ENCODE peak calls at places on chromosomes 12 and 14, in seven cellular contexts. One of them, this sample, is unnamed.

GRCh38 chr14:105859717-105860614 is 333.6 kb downstream of the TMEM121 start:
- DNase-seq in hepatocyte: no peak
- DNase-seq in psoas muscle: no peak
- DNase-seq in upper lobe of right lung: peak
- DNase-seq in lower lobe of right lung: peak
- DNase-seq in GM12878: no peak
- DNase-seq in A673: no peak
- DNase-seq in this sample: no peak

GRCh38 chr14:21723431-21724045 is 49.9 kb upstream of the OR4E1 start:
- DNase-seq in hepatocyte: peak
- DNase-seq in psoas muscle: no peak
- DNase-seq in upper lobe of right lung: no peak
- DNase-seq in lower lobe of right lung: no peak
- DNase-seq in GM12878: no peak
- DNase-seq in A673: peak
- DNase-seq in this sample: no peak

GRCh38 chr12:69396041-69396440 is 36.5 kb downstream of the YEATS4 start:
- DNase-seq in hepatocyte: no peak
- DNase-seq in psoas muscle: no peak
- DNase-seq in upper lobe of right lung: no peak
- DNase-seq in lower lobe of right lung: no peak
- DNase-seq in GM12878: no peak
- DNase-seq in A673: no peak
- DNase-seq in this sample: no peak

GRCh38 chr14:68627868-68628604 is 164.8 kb downstream of the ZFP36L1 start:
- DNase-seq in hepatocyte: peak
- DNase-seq in psoas muscle: no peak
- DNase-seq in upper lobe of right lung: peak
- DNase-seq in lower lobe of right lung: peak
- DNase-seq in GM12878: no peak
- DNase-seq in A673: no peak
- DNase-seq in this sample: no peak

GRCh38 chr12:51678086-51678724 is 87.2 kb downstream of the SCN8A start:
- DNase-seq in hepatocyte: peak
- DNase-seq in psoas muscle: no peak
- DNase-seq in upper lobe of right lung: no peak
- DNase-seq in lower lobe of right lung: no peak
- DNase-seq in GM12878: no peak
- DNase-seq in A673: peak
- DNase-seq in this sample: peak

GRCh38 chr12:92059976-92060375 is 85.7 kb downstream of the BTG1 start:
- DNase-seq in hepatocyte: no peak
- DNase-seq in psoas muscle: no peak
- DNase-seq in upper lobe of right lung: no peak
- DNase-seq in lower lobe of right lung: no peak
- DNase-seq in GM12878: no peak
- DNase-seq in A673: no peak
- DNase-seq in this sample: peak

GRCh38 chr12:57894577-57895292 is 46.6 kb upstream of the ATP23 start:
- DNase-seq in hepatocyte: no peak
- DNase-seq in psoas muscle: no peak
- DNase-seq in upper lobe of right lung: no peak
- DNase-seq in lower lobe of right lung: no peak
- DNase-seq in GM12878: no peak
- DNase-seq in A673: no peak
- DNase-seq in this sample: no peak

GRCh38 chr14:39034481-39035296 is 68.3 kb downstream of the SEC23A start:
- DNase-seq in hepatocyte: peak
- DNase-seq in psoas muscle: no peak
- DNase-seq in upper lobe of right lung: no peak
- DNase-seq in lower lobe of right lung: no peak
- DNase-seq in GM12878: no peak
- DNase-seq in A673: peak
- DNase-seq in this sample: no peak

GRCh38 chr14:104989951-104990303 is 4.3 kb downstream of the CLBA1 start:
- DNase-seq in hepatocyte: no peak
- DNase-seq in psoas muscle: no peak
- DNase-seq in upper lobe of right lung: no peak
- DNase-seq in lower lobe of right lung: no peak
- DNase-seq in GM12878: no peak
- DNase-seq in A673: no peak
- DNase-seq in this sample: no peak

GRCh38 chr12:6752931-6753771 is at the start of gene MLF2:
- DNase-seq in hepatocyte: peak
- DNase-seq in psoas muscle: peak
- DNase-seq in upper lobe of right lung: peak
- DNase-seq in lower lobe of right lung: peak
- DNase-seq in GM12878: peak
- DNase-seq in A673: peak
- DNase-seq in this sample: peak

GRCh38 chr12:38157274-38157932 is 159.2 kb upstream of the ALG10B start:
- DNase-seq in hepatocyte: no peak
- DNase-seq in psoas muscle: no peak
- DNase-seq in upper lobe of right lung: peak
- DNase-seq in lower lobe of right lung: no peak
- DNase-seq in GM12878: no peak
- DNase-seq in A673: no peak
- DNase-seq in this sample: no peak

GRCh38 chr14:91273273-91273884 is 28.9 kb upstream of the GPR68 start:
- DNase-seq in hepatocyte: no peak
- DNase-seq in psoas muscle: no peak
- DNase-seq in upper lobe of right lung: no peak
- DNase-seq in lower lobe of right lung: peak
- DNase-seq in GM12878: no peak
- DNase-seq in A673: no peak
- DNase-seq in this sample: no peak

GRCh38 chr12:14327717-14328116 is 37.8 kb upstream of the ATF7IP start:
- DNase-seq in hepatocyte: no peak
- DNase-seq in psoas muscle: no peak
- DNase-seq in upper lobe of right lung: no peak
- DNase-seq in lower lobe of right lung: no peak
- DNase-seq in GM12878: no peak
- DNase-seq in A673: no peak
- DNase-seq in this sample: peak

GRCh38 chr14:31893156-31893813 is 183.8 kb upstream of the ARHGAP5 start:
- DNase-seq in hepatocyte: peak
- DNase-seq in psoas muscle: no peak
- DNase-seq in upper lobe of right lung: no peak
- DNase-seq in lower lobe of right lung: no peak
- DNase-seq in GM12878: no peak
- DNase-seq in A673: no peak
- DNase-seq in this sample: no peak

GRCh38 chr14:60095781-60096450 is 4.2 kb downstream of the PCNX4 start:
- DNase-seq in hepatocyte: no peak
- DNase-seq in psoas muscle: no peak
- DNase-seq in upper lobe of right lung: no peak
- DNase-seq in lower lobe of right lung: no peak
- DNase-seq in GM12878: no peak
- DNase-seq in A673: no peak
- DNase-seq in this sample: peak

GRCh38 chr12:1318327-1319031 is 275.9 kb downstream of the FBXL14 start:
- DNase-seq in hepatocyte: peak
- DNase-seq in psoas muscle: no peak
- DNase-seq in upper lobe of right lung: no peak
- DNase-seq in lower lobe of right lung: no peak
- DNase-seq in GM12878: no peak
- DNase-seq in A673: peak
- DNase-seq in this sample: peak

GRCh38 chr12:93429448-93429847 is 12.3 kb downstream of the UBE2N start:
- DNase-seq in hepatocyte: no peak
- DNase-seq in psoas muscle: no peak
- DNase-seq in upper lobe of right lung: no peak
- DNase-seq in lower lobe of right lung: no peak
- DNase-seq in GM12878: no peak
- DNase-seq in A673: no peak
- DNase-seq in this sample: no peak
- H3K27ac ChIP-seq in hepatocyte: no peak
- H3K27ac ChIP-seq in psoas muscle: peak
- H3K27ac ChIP-seq in upper lobe of right lung: no peak
- H3K27ac ChIP-seq in lower lobe of right lung: no peak
- H3K27ac ChIP-seq in GM12878: no peak
- H3K27ac ChIP-seq in A673: no peak
- H3K27ac ChIP-seq in this sample: no peak

DNA sequence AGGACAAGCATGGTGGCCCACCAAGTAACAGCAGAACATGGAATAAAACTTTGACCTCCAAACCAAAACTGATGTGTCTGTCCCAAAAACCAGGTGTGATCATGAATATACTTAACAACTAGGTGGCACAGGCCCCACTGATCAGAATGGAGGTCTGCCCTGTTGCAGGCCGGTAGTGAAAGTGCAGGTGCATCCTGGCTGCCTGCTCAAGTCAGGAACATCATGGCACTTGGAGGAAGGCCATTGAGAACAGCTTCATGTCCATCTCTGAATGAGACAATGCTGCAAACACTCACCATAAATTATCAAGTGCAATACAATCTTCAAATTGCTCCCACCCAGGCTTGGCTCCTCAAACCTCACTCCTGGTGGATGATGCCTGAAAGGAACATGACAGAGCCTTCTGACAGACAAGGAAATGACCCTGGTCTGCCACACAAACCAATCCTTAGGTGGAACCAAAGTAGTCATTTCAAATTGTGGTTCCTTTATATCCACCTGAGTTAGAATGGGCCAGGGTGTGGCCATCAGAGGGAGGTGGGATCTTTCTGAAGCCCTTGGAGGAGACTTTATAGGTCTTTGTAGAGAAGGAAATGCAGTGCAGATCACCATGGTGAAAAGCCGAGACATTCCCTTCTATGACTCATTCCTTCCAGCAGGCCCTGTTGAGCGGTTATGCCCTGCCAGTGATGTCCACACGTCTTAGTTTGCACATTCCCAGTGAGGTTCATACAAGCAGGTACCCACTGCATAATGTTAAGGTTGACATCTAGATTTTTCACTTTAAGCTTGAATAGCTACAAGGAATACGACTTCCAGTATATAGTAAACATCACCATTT is 36.0 kb downstream of the EGLN3 start:
- DNase-seq in hepatocyte: peak
- DNase-seq in psoas muscle: no peak
- DNase-seq in upper lobe of right lung: no peak
- DNase-seq in lower lobe of right lung: no peak
- DNase-seq in GM12878: no peak
- DNase-seq in A673: peak
- DNase-seq in this sample: peak
- TF ChIP-seq CTCF in hepatocyte: no peak
- TF ChIP-seq CTCF in psoas muscle: no peak
- TF ChIP-seq CTCF in upper lobe of right lung: no peak
- TF ChIP-seq CTCF in lower lobe of right lung: no peak
- TF ChIP-seq CTCF in GM12878: no peak
- TF ChIP-seq CTCF in A673: no peak
- TF ChIP-seq CTCF in this sample: no peak

GRCh38 chr12:105226219-105226618 is 9.8 kb downstream of the APPL2 start:
- DNase-seq in hepatocyte: no peak
- DNase-seq in psoas muscle: peak
- DNase-seq in upper lobe of right lung: peak
- DNase-seq in lower lobe of right lung: no peak
- DNase-seq in GM12878: no peak
- DNase-seq in A673: peak
- DNase-seq in this sample: peak
- H3K4me3 ChIP-seq in hepatocyte: no peak
- H3K4me3 ChIP-seq in psoas muscle: peak
- H3K4me3 ChIP-seq in upper lobe of right lung: no peak
- H3K4me3 ChIP-seq in lower lobe of right lung: no peak
- H3K4me3 ChIP-seq in GM12878: peak
- H3K4me3 ChIP-seq in A673: no peak
- H3K4me3 ChIP-seq in this sample: no peak

DNA sequence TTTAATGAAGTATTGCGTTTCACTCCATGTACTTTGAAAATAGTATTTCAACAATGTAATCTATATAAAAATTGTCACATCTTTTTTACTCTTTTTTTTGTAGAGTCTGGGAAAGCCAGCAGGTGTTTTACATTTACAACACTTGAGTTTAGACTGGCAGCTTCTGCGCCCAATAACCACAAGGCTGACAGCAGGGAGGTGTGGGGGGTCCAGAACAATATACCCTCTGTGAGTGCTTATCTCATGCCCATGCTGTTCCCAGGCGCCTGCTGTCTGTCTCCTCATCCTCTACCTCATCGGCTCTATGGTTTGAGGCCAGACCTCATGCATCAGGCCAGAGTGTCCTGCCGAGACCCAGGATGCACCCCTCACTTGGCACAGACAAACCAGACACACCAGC is 24.9 kb downstream of the FBRSL1 start:
- DNase-seq in hepatocyte: no peak
- DNase-seq in psoas muscle: no peak
- DNase-seq in upper lobe of right lung: no peak
- DNase-seq in lower lobe of right lung: no peak
- DNase-seq in GM12878: no peak
- DNase-seq in A673: no peak
- DNase-seq in this sample: no peak
- H3K27ac ChIP-seq in hepatocyte: no peak
- H3K27ac ChIP-seq in psoas muscle: no peak
- H3K27ac ChIP-seq in upper lobe of right lung: no peak
- H3K27ac ChIP-seq in lower lobe of right lung: no peak
- H3K27ac ChIP-seq in GM12878: no peak
- H3K27ac ChIP-seq in A673: no peak
- H3K27ac ChIP-seq in this sample: no peak

GRCh38 chr12:75390156-75390898 is 562 bp upstream of the GLIPR1L2 start:
- DNase-seq in hepatocyte: no peak
- DNase-seq in psoas muscle: no peak
- DNase-seq in upper lobe of right lung: no peak
- DNase-seq in lower lobe of right lung: no peak
- DNase-seq in GM12878: no peak
- DNase-seq in A673: no peak
- DNase-seq in this sample: no peak

GRCh38 chr12:75389061-75389460 is 1.8 kb upstream of the GLIPR1L2 start:
- DNase-seq in hepatocyte: no peak
- DNase-seq in psoas muscle: no peak
- DNase-seq in upper lobe of right lung: no peak
- DNase-seq in lower lobe of right lung: no peak
- DNase-seq in GM12878: no peak
- DNase-seq in A673: peak
- DNase-seq in this sample: peak

GRCh38 chr12:75389706-75390105 is 1.2 kb upstream of the GLIPR1L2 start:
- DNase-seq in hepatocyte: no peak
- DNase-seq in psoas muscle: no peak
- DNase-seq in upper lobe of right lung: no peak
- DNase-seq in lower lobe of right lung: no peak
- DNase-seq in GM12878: no peak
- DNase-seq in A673: no peak
- DNase-seq in this sample: no peak

GRCh38 chr12:75390899-75391538 is at the start of gene GLIPR1L2:
- DNase-seq in hepatocyte: peak
- DNase-seq in psoas muscle: peak
- DNase-seq in upper lobe of right lung: peak
- DNase-seq in lower lobe of right lung: peak
- DNase-seq in GM12878: peak
- DNase-seq in A673: peak
- DNase-seq in this sample: peak
- TF ChIP-seq CTCF in hepatocyte: peak
- TF ChIP-seq CTCF in psoas muscle: peak
- TF ChIP-seq CTCF in upper lobe of right lung: peak
- TF ChIP-seq CTCF in lower lobe of right lung: peak
- TF ChIP-seq CTCF in GM12878: peak
- TF ChIP-seq CTCF in A673: peak
- TF ChIP-seq CTCF in this sample: peak

This sample was measured in brain microvascular endothelial cell.